ENCODE peak calls at places on chromosomes 1 and 21, in five cellular contexts. F is A549, S is prostate gland, X is endothelial cell of umbilical vein, Z is IMR-90. V is an unnamed sample.

GRCh38 chr1:234601217-234602017 is 8.6 kb downstream of the IRF2BP2 start:
- DNase-seq in F (no peak), S (no peak), X (peak; percentile 52), Z (peak; percentile 66), V (no peak)

GRCh38 chr1:31372961-31373896 is at the start of gene FABP3:
- DNase-seq in F (no peak), S (peak; percentile 54), X (peak; percentile 52), Z (peak; percentile 51), V (no peak)

GRCh38 chr1:198108646-198109045 is 48.2 kb upstream of the NEK7 start:
- DNase-seq in F (no peak), S (no peak), X (no peak), Z (no peak), V (no peak)

GRCh38 chr1:42462828-42463763 is at the start of gene CCDC30:
- DNase-seq in F (peak; percentile 95), S (peak; percentile 98), X (peak; percentile 99), Z (peak; percentile 98), V (peak; percentile 96)

GRCh38 chr1:162185299-162185698 is 115.8 kb downstream of the NOS1AP start:
- DNase-seq in F (no peak), S (no peak), X (no peak), Z (no peak), V (no peak)

GRCh38 chr1:187226396-187226795 is 397.6 kb downstream of the PLA2G4A start:
- DNase-seq in F (no peak), S (no peak), X (no peak), Z (peak; percentile 41), V (no peak)

GRCh38 chr1:153945131-153945794 is 1.3 kb downstream of the DENND4B start:
- DNase-seq in F (no peak), S (no peak), X (peak; percentile 35), Z (peak; percentile 46), V (peak; percentile 40)

GRCh38 chr1:230104395-230105244 is 37.6 kb downstream of the GALNT2 start:
- DNase-seq in F (peak; percentile 97), S (peak; percentile 97), X (peak; percentile 96), Z (peak; percentile 100), V (peak; percentile 87)

GRCh38 chr1:17438176-17438976 is 1.1 kb downstream of the RCC2 start:
- DNase-seq in F (no peak), S (peak; percentile 54), X (peak; percentile 69), Z (peak; percentile 36), V (no peak)

GRCh38 chr1:153288634-153289275 is 24.0 kb downstream of the PGLYRP3 start:
- DNase-seq in F (peak; percentile 71), S (no peak), X (no peak), Z (no peak), V (peak; percentile 60)

GRCh38 chr1:118945460-118945859 is 42.7 kb downstream of the TBX15 start:
- DNase-seq in F (no peak), S (no peak), X (no peak), Z (no peak), V (no peak)

GRCh38 chr1:15445390-15446122 is 7.3 kb downstream of the CTRC start:
- DNase-seq in F (no peak), S (no peak), X (no peak), Z (no peak), V (no peak)

GRCh38 chr1:77820121-77820520 is 40.7 kb downstream of the MIGA1 start:
- DNase-seq in F (no peak), S (no peak), X (no peak), Z (no peak), V (no peak)

GRCh38 chr1:50846224-50846839 is 113.7 kb downstream of the FAF1 start:
- DNase-seq in F (no peak), S (no peak), X (no peak), Z (no peak), V (no peak)

GRCh38 chr21:32771134-32771523 is 426 bp downstream of the PAXBP1 start:
- DNase-seq in F (peak; percentile 20), S (peak; percentile 30), X (no peak), Z (peak; percentile 56), V (peak; percentile 64)

GRCh38 chr1:17711577-17711910 is 43.6 kb upstream of the ACTL8 start:
- DNase-seq in F (no peak), S (no peak), X (no peak), Z (no peak), V (no peak)

GRCh38 chr1:179087665-179088064 is 5.8 kb downstream of the TOR3A start:
- DNase-seq in F (no peak), S (no peak), X (peak; percentile 61), Z (no peak), V (peak; percentile 51)

GRCh38 chr1:68442006-68442405 is 7.7 kb downstream of the RPE65 start:
- DNase-seq in F (no peak), S (no peak), X (no peak), Z (no peak), V (no peak)

GRCh38 chr1:25343872-25344271 is 5.7 kb downstream of the TMEM50A start:
- DNase-seq in F (no peak), S (no peak), X (no peak), Z (peak; percentile 89), V (no peak)

GRCh38 chr1:205565799-205566198 is 61.3 kb downstream of the CDK18 start:
- DNase-seq in F (no peak), S (peak; percentile 76), X (no peak), Z (no peak), V (no peak)

GRCh38 chr1:10724052-10724494 is 72.4 kb downstream of the CASZ1 start:
- DNase-seq in F (peak; percentile 25), S (peak; percentile 95), X (no peak), Z (peak; percentile 26), V (peak; percentile 54)

GRCh38 chr1:169514566-169515270 is 29.0 kb upstream of the SLC19A2 start:
- DNase-seq in F (no peak), S (no peak), X (no peak), Z (peak; percentile 7), V (no peak)

GRCh38 chr1:150575072-150575489 is 4.3 kb downstream of the MCL1 start:
- DNase-seq in F (no peak), S (no peak), X (no peak), Z (no peak), V (no peak)

GRCh38 chr1:150577557-150578277 is 1.7 kb downstream of the MCL1 start:
- DNase-seq in F (no peak), S (no peak), X (no peak), Z (peak; percentile 43), V (no peak)

GRCh38 chr1:150575518-150576366 is 3.7 kb downstream of the MCL1 start:
- DNase-seq in F (no peak), S (no peak), X (no peak), Z (peak; percentile 23), V (no peak)

GRCh38 chr1:150576794-150577556 is 2.4 kb downstream of the MCL1 start:
- DNase-seq in F (no peak), S (peak; percentile 58), X (no peak), Z (peak; percentile 39), V (no peak)

DNA sequence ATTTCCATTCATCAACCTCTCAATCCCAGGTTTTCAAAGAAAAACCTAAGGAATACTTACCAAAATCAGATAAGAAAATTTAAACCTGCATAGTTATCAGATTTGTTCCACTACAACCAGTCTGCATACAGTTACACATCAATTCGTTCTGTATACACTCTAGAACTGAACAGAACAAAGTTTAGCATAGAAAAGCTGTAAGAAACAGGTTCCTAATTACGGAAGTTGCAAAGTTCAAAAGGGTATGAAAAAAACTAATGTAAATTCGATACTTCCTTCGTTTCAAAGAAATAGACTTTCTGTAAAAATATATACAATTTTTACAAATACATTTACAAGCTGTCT is 3.1 kb downstream of the MCL1 start:
- DNase-seq in F (no peak), S (no peak), X (no peak), Z (no peak), V (no peak)
- TF ChIP-seq POLR2A in F (no peak), S (no peak), X (no peak), Z (peak; percentile 27), V (no peak)

GRCh38 chr1:192577145-192578140 is 1.9 kb downstream of the RGS1 start:
- DNase-seq in F (no peak), S (no peak), X (no peak), Z (no peak), V (no peak)

GRCh38 chr1:192580351-192580962 is 4.9 kb downstream of the RGS1 start:
- DNase-seq in F (no peak), S (peak; percentile 19), X (peak; percentile 75), Z (peak; percentile 68), V (no peak)

GRCh38 chr1:192579319-192579738 is 3.8 kb downstream of the RGS1 start:
- DNase-seq in F (no peak), S (no peak), X (no peak), Z (peak; percentile 28), V (no peak)

GRCh38 chr1:192576190-192577144 is 894 bp downstream of the RGS1 start:
- DNase-seq in F (no peak), S (no peak), X (no peak), Z (no peak), V (no peak)

GRCh38 chr1:192578144-192578909 is 2.8 kb downstream of the RGS1 start:
- DNase-seq in F (no peak), S (no peak), X (no peak), Z (no peak), V (no peak)
- TF ChIP-seq POLR2A in F (no peak), S (no peak), X (no peak), Z (no peak), V (no peak)

GRCh38 chr1:1562556-1563195 is 12.0 kb downstream of the SSU72 start:
- DNase-seq in F (no peak), S (no peak), X (no peak), Z (no peak), V (no peak)

GRCh38 chr1:1561801-1562470 is 12.7 kb downstream of the SSU72 start:
- DNase-seq in F (no peak), S (no peak), X (no peak), Z (no peak), V (no peak)

GRCh38 chr1:1558591-1558990 is 16.1 kb downstream of the SSU72 start:
- DNase-seq in F (no peak), S (no peak), X (no peak), Z (no peak), V (no peak)

GRCh38 chr1:1559066-1559465 is 15.6 kb downstream of the SSU72 start:
- DNase-seq in F (no peak), S (no peak), X (no peak), Z (no peak), V (no peak)

GRCh38 chr1:1560178-1560577 is 14.5 kb downstream of the SSU72 start:
- DNase-seq in F (no peak), S (no peak), X (no peak), Z (no peak), V (no peak)
- TF ChIP-seq POLR2A in F (no peak), S (no peak), X (no peak), Z (no peak), V (no peak)

DNA sequence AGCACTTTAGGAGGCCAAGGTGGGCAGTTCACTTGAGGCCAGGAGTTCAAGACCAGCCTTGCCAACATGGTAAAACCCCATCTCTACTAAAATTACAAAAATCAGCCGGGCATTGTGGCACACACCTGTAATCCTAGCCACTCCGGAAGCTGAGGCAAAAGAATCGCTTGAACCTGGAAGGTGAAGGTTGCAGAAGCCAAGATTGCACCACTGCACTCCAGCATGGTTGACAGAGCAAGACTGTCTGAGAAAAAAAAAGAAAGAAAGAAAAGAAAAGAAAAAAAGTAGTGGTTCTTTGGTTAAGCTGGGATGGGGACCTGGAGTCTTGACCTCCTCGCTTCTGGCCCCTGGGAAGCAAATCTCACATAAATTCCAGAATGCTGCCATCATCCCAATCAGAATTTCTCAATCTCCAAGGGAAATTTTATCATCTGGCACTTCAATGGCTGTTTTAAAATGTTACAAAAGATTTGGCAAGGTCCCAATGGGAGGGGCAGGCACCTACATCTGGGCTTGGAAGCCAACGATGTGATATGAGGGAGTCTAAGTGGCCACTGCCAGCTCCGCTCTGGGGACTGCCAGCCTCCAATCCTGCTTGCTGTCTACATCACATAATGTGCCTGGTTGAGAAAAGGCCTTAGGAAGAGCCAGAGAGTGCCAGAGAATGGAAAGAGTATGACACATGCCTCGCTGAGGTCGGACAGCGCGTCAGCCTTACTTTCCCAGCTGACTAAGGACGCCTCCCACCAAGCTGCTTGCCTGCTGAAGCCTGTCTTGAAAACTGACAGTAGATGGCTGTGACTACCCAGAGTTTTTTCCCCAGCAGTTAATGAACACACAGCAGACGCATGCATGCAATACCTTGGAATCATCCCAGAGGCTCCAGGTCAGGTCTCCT is 42.1 kb upstream of the SRP9 start:
- DNase-seq in F (peak; percentile 82), S (peak; percentile 70), X (peak; percentile 68), Z (peak; percentile 98), V (peak; percentile 80)
- TF ChIP-seq POLR2A in F (no peak), S (no peak), X (no peak), Z (peak; percentile 64), V (no peak)

V was measured in H54.